ENCODE peak calls at places on chromosomes 5 and 9, in nine cellular contexts. O is activated CD8-positive, alpha-beta T cell treated with anti-CD3 and anti-CD28 coated beads for 36 hours; T is iris pigment epithelial cell; Z is NCI-H146; A is activated T-cell treated with anti-CD3 and anti-CD28 coated beads for 1 hour; X is C1 segment of cervical spinal cord; S is ascending aorta; D is aorta; F is HTR-8/SVneo. N is an unnamed sample.

GRCh38 chr5:73365301-73365853 is 83.2 kb downstream of the FOXD1 start:
- DNase-seq in O (no peak), T (peak), Z (no peak), A (no peak), X (no peak), S (no peak), D (no peak), F (no peak), N (no peak)

GRCh38 chr9:77679088-77679487 is 31.0 kb upstream of the GNA14 start:
- DNase-seq in O (no peak), T (no peak), Z (no peak), A (no peak), X (no peak), S (no peak), D (no peak), F (no peak), N (no peak)

GRCh38 chr9:98491231-98491651 is 217.5 kb downstream of the GABBR2 start:
- DNase-seq in O (no peak), T (no peak), Z (no peak), A (no peak), X (no peak), S (no peak), D (no peak), F (no peak), N (no peak)

GRCh38 chr5:120913396-120913795 is 449.3 kb downstream of the PRR16 start:
- DNase-seq in O (no peak), T (no peak), Z (no peak), A (no peak), X (no peak), S (no peak), D (no peak), F (no peak), N (no peak)

GRCh38 chr5:82597437-82597836 is 319.3 kb upstream of the RPS23 start:
- DNase-seq in O (no peak), T (no peak), Z (no peak), A (no peak), X (no peak), S (no peak), D (no peak), F (no peak), N (no peak)

GRCh38 chr9:29456940-29457339 is 1883.7 kb upstream of the C9orf72 start:
- DNase-seq in O (no peak), T (peak), Z (no peak), A (no peak), X (no peak), S (no peak), D (no peak), F (no peak), N (no peak)

GRCh38 chr5:87191645-87192044 is 76.0 kb upstream of the RASA1 start:
- DNase-seq in O (peak), T (no peak), Z (no peak), A (no peak), X (no peak), S (no peak), D (no peak), F (no peak), N (no peak)

GRCh38 chr5:32869216-32869615 is 158.1 kb downstream of the NPR3 start:
- DNase-seq in O (no peak), T (peak), Z (no peak), A (no peak), X (no peak), S (no peak), D (no peak), F (no peak), N (no peak)

GRCh38 chr9:130478152-130478551 is 33.4 kb downstream of the ASS1 start:
- DNase-seq in O (no peak), T (no peak), Z (no peak), A (no peak), X (no peak), S (no peak), D (no peak), F (no peak), N (no peak)

GRCh38 chr5:91020065-91020800 is 362.9 kb downstream of the ARRDC3 start:
- DNase-seq in O (no peak), T (peak), Z (no peak), A (no peak), X (no peak), S (no peak), D (no peak), F (no peak), N (no peak)

GRCh38 chr5:92309336-92309991 is 926.3 kb upstream of the ARRDC3 start:
- DNase-seq in O (no peak), T (peak), Z (peak), A (no peak), X (no peak), S (no peak), D (no peak), F (peak), N (no peak)

GRCh38 chr5:53027913-53028312 is 38.8 kb downstream of the ITGA2 start:
- DNase-seq in O (no peak), T (peak), Z (peak), A (no peak), X (no peak), S (no peak), D (peak), F (peak), N (no peak)

GRCh38 chr5:169547508-169547907 is 36.1 kb upstream of the SPDL1 start:
- DNase-seq in O (no peak), T (no peak), Z (no peak), A (no peak), X (no peak), S (no peak), D (no peak), F (no peak), N (no peak)

GRCh38 chr5:66891184-66891925 is 295.2 kb downstream of the MAST4 start:
- DNase-seq in O (no peak), T (peak), Z (no peak), A (no peak), X (no peak), S (no peak), D (no peak), F (no peak), N (no peak)

GRCh38 chr9:135857371-135857786 is 50.0 kb downstream of the CAMSAP1 start:
- DNase-seq in O (no peak), T (peak), Z (no peak), A (no peak), X (no peak), S (no peak), D (no peak), F (no peak), N (no peak)

GRCh38 chr5:98309785-98310566 is 463.5 kb upstream of the RGMB start:
- DNase-seq in O (peak), T (peak), Z (no peak), A (no peak), X (peak), S (no peak), D (peak), F (peak), N (no peak)

N was measured in NCI-H1930.